ENCODE peak calls at places on chromosome 10, in five cellular contexts. Z is NCI-H2081, M is HT1080, K is T-cell, T is germinal center. N is an unnamed sample.

GRCh38 chr10:76558996-76559888 is 1078.4 kb downstream of the KCNMA1 start:
- DNase-seq in M (no peak), T (no peak), K (no peak), Z (no peak), N (no peak)

GRCh38 chr10:30000802-30001571 is 58.4 kb downstream of the JCAD start:
- DNase-seq in M (peak; percentile 61), K (no peak), Z (no peak), T (no peak), N (no peak)

GRCh38 chr10:129695671-129696070 is 228.6 kb downstream of the MGMT start:
- DNase-seq in Z (no peak), K (no peak), M (no peak), T (no peak), N (no peak)

GRCh38 chr10:43653746-43654145 is 5.1 kb upstream of the ZNF32 start:
- DNase-seq in K (no peak), T (no peak), M (peak; percentile 4), Z (no peak), N (no peak)

GRCh38 chr10:13001041-13001886 is at the start of gene CCDC3:
- DNase-seq in M (no peak), K (no peak), Z (no peak), T (peak; percentile 2), N (no peak)

GRCh38 chr10:102455893-102456471 is 4.6 kb upstream of the C10orf95 start:
- DNase-seq in M (peak; percentile 79), K (no peak), Z (no peak), T (no peak), N (no peak)

GRCh38 chr10:21234761-21235160 is 290.7 kb downstream of the SKIDA1 start:
- DNase-seq in K (no peak), T (no peak), Z (no peak), M (no peak), N (no peak)

GRCh38 chr10:13930123-13930522 is 343.4 kb downstream of the PRPF18 start:
- DNase-seq in M (no peak), T (no peak), Z (no peak), K (peak; percentile 22), N (peak; percentile 12)

GRCh38 chr10:72423426-72423825 is 68.7 kb upstream of the DNAJB12 start:
- DNase-seq in K (no peak), Z (no peak), T (no peak), M (no peak), N (no peak)

GRCh38 chr10:126663328-126663727 is 7.2 kb downstream of the C10orf90 start:
- DNase-seq in Z (no peak), T (no peak), K (no peak), M (peak; percentile 93), N (no peak)

GRCh38 chr10:121975295-121976086 is 474 bp upstream of the NSMCE4A start:
- DNase-seq in K (no peak), T (no peak), Z (no peak), M (no peak), N (no peak)

GRCh38 chr10:110306452-110306768 is 1.7 kb upstream of the SMNDC1 start:
- DNase-seq in K (no peak), T (no peak), M (no peak), Z (no peak), N (no peak)

GRCh38 chr10:63466168-63466935 is 575 bp upstream of the JMJD1C start:
- DNase-seq in K (peak; percentile 20), M (peak; percentile 57), Z (no peak), T (peak; percentile 56), N (peak; percentile 50)

GRCh38 chr10:113108180-113108835 is 158.3 kb downstream of the TCF7L2 start:
- DNase-seq in M (no peak), K (peak; percentile 7), Z (no peak), T (peak; percentile 13), N (no peak)

GRCh38 chr10:36493511-36493880 is 631.9 kb upstream of the ANKRD30A start:
- DNase-seq in M (peak; percentile 57), Z (no peak), K (no peak), T (no peak), N (no peak)

GRCh38 chr10:67606572-67606971 is 89.4 kb downstream of the CTNNA3 start:
- DNase-seq in K (no peak), M (peak; percentile 87), Z (no peak), T (no peak), N (no peak)

GRCh38 chr10:17076626-17077025 is 53.0 kb downstream of the CUBN start:
- DNase-seq in K (no peak), Z (no peak), M (no peak), T (no peak), N (no peak)

GRCh38 chr10:76902949-76903348 is 734.7 kb downstream of the KCNMA1 start:
- DNase-seq in M (peak; percentile 17), K (no peak), Z (no peak), T (peak; percentile 10), N (no peak)

N was measured in stimulated activated naive CD4-positive, alpha-beta T cell.